ENCODE peak calls at places on chromosomes 4 and X, in four cellular contexts. Y is fibroblast of lung, P is A549, G is cardiac muscle cell. Q is an unnamed sample.

GRCh38 chrX:11423362-11423818 is 130.2 kb downstream of the AMELX start:
- DNase-seq in G (no peak), Y (peak), P (no peak), Q (no peak)

GRCh38 chr4:111595456-111595855 is 549.8 kb upstream of the FAM241A start:
- DNase-seq in P (no peak), Y (no peak), G (no peak), Q (no peak)

GRCh38 chr4:79042079-79042674 is 102.9 kb upstream of the PAQR3 start:
- DNase-seq in G (peak), Y (peak), P (no peak), Q (peak)

GRCh38 chr4:20464381-20464780 is 212.7 kb downstream of the SLIT2 start:
- DNase-seq in P (no peak), Y (peak), G (no peak), Q (peak)

GRCh38 chr4:37895271-37895670 is 4.4 kb downstream of the TBC1D1 start:
- DNase-seq in Y (no peak), P (no peak), G (no peak), Q (no peak)

GRCh38 chr4:154491731-154492249 is at the start of gene DCHS2:
- DNase-seq in Y (no peak), P (peak), G (peak), Q (peak)

GRCh38 chr4:147865926-147866325 is 134.0 kb downstream of the ARHGAP10 start:
- DNase-seq in P (no peak), G (no peak), Y (peak), Q (no peak)

GRCh38 chrX:39163585-39163984 is 362.3 kb downstream of the MID1IP1 start:
- DNase-seq in P (no peak), G (no peak), Y (no peak), Q (no peak)

GRCh38 chrX:20442597-20442996 is 175.9 kb upstream of the RPS6KA3 start:
- DNase-seq in P (peak), G (peak), Y (peak), Q (peak)

GRCh38 chr4:100641326-100641725 is 123.5 kb upstream of the EMCN start:
- DNase-seq in G (no peak), P (no peak), Y (no peak), Q (no peak)

GRCh38 chrX:68059469-68059868 is 373.8 kb downstream of the OPHN1 start:
- DNase-seq in Y (no peak), G (no peak), P (no peak), Q (no peak)

GRCh38 chr4:26323807-26324206 is 3.0 kb downstream of the RBPJ start:
- DNase-seq in Y (peak), G (no peak), P (no peak), Q (no peak)

GRCh38 chrX:13937370-13938052 is 92.2 kb downstream of the GEMIN8 start:
- DNase-seq in G (peak), Y (peak), P (no peak), Q (peak)

GRCh38 chr4:12612866-12613265 is 871.3 kb downstream of the RAB28 start:
- DNase-seq in G (no peak), Y (no peak), P (no peak), Q (no peak)

GRCh38 chr4:26525751-26526150 is 35.5 kb upstream of the CCKAR start:
- DNase-seq in Y (no peak), P (no peak), G (no peak), Q (peak)

GRCh38 chrX:150517303-150517896 is 51.0 kb upstream of the MTM1 start:
- DNase-seq in P (no peak), G (no peak), Y (peak), Q (no peak)

GRCh38 chr4:122099896-122100295 is 52.2 kb upstream of the BLTP1 start:
- DNase-seq in P (no peak), G (no peak), Y (peak), Q (no peak)

GRCh38 chrX:55489315-55490009 is at the start of gene USP51:
- DNase-seq in P (peak), G (peak), Y (peak), Q (no peak)

GRCh38 chrX:134753185-134754008 is 95.1 kb upstream of the PLAC1 start:
- DNase-seq in P (peak), G (no peak), Y (peak), Q (peak)

GRCh38 chrX:107729558-107730297 is 45.9 kb downstream of the TSC22D3 start:
- DNase-seq in G (peak), P (no peak), Y (no peak), Q (no peak)

GRCh38 chrX:72572248-72573157 is at the start of gene HDAC8:
- DNase-seq in P (peak), Y (peak), G (peak), Q (peak)

GRCh38 chr4:105909699-105910340 is 14.5 kb downstream of the NPNT start:
- DNase-seq in G (peak), Y (peak), P (peak), Q (peak)

GRCh38 chr4:99855677-99856076 is 38.5 kb downstream of the LAMTOR3 start:
- DNase-seq in P (no peak), G (no peak), Y (peak), Q (no peak)

GRCh38 chrX:55163171-55163570 is 57.0 kb upstream of the PAGE5 start:
- DNase-seq in Y (no peak), P (no peak), G (no peak), Q (no peak)

GRCh38 chr4:71186566-71187398 is 152.0 kb upstream of the SLC4A4 start:
- DNase-seq in Y (peak), P (peak), G (peak), Q (peak)

GRCh38 chr4:185847352-185848078 is 35.5 kb upstream of the SORBS2 start:
- DNase-seq in Y (peak), G (peak), P (peak), Q (peak)

GRCh38 chr4:126230244-126230643 is 915.5 kb downstream of the FAT4 start:
- DNase-seq in G (no peak), Y (no peak), P (no peak), Q (no peak)

GRCh38 chrX:85065512-85066198 is 62.0 kb downstream of the APOOL start:
- DNase-seq in Y (no peak), G (no peak), P (no peak), Q (no peak)

GRCh38 chr4:90318208-90318607 is 191.0 kb downstream of the CCSER1 start:
- DNase-seq in G (no peak), Y (peak), P (no peak), Q (peak)

GRCh38 chr4:48939785-48940184 is 33.2 kb upstream of the OCIAD2 start:
- DNase-seq in G (no peak), P (peak), Y (peak), Q (peak)

GRCh38 chr4:32172761-32173160 is 1452.6 kb downstream of the PCDH7 start:
- DNase-seq in Y (peak), G (no peak), P (no peak), Q (peak)

GRCh38 chr4:168744021-168744420 is 247.2 kb downstream of the PALLD start:
- DNase-seq in P (peak), G (no peak), Y (no peak), Q (no peak)

GRCh38 chr4:140641789-140642439 is 73.2 kb upstream of the UCP1 start:
- DNase-seq in G (no peak), Y (peak), P (no peak), Q (no peak)

GRCh38 chr4:87037921-87038320 is 103.1 kb downstream of the AFF1 start:
- DNase-seq in G (no peak), P (no peak), Y (no peak), Q (no peak)

GRCh38 chr4:140448162-140448561 is 20.7 kb upstream of the CLGN start:
- DNase-seq in G (no peak), P (no peak), Y (peak), Q (no peak)

GRCh38 chrX:118530537-118530936 is 34.9 kb downstream of the DOCK11 start:
- DNase-seq in Y (peak), G (no peak), P (no peak), Q (no peak)

GRCh38 chr4:61201562-61202099 is 1.5 kb downstream of the ADGRL3 start:
- DNase-seq in Y (peak), G (peak), P (no peak), Q (peak)

GRCh38 chr4:169312690-169313422 is 42.1 kb upstream of the SH3RF1 start:
- DNase-seq in G (no peak), P (no peak), Y (no peak), Q (no peak)

GRCh38 chrX:126165401-126165720 is 728 bp downstream of the DCAF12L2 start:
- DNase-seq in G (no peak), P (no peak), Y (no peak), Q (no peak)

GRCh38 chr4:48016141-48017107 is at the start of the genes CNGA1 and NIPAL1:
- DNase-seq in P (peak), G (peak), Y (peak), Q (peak)

GRCh38 chr4:133156556-133156955 is 7.5 kb downstream of the PCDH10 start:
- DNase-seq in P (no peak), Y (no peak), G (no peak), Q (no peak)
- H3K27ac ChIP-seq in P (no peak), Y (no peak), G (no peak), Q (no peak)

GRCh38 chr4:1255699-1256098 is 6.8 kb upstream of the CTBP1 start:
- DNase-seq in G (no peak), P (no peak), Y (no peak), Q (no peak)

GRCh38 chr4:1261107-1261928 is 12.4 kb upstream of the CTBP1 start:
- DNase-seq in G (no peak), Y (no peak), P (no peak), Q (no peak)

GRCh38 chr4:1260418-1261106 is 11.6 kb upstream of the CTBP1 start:
- DNase-seq in P (no peak), G (no peak), Y (no peak), Q (no peak)

GRCh38 chr4:1259966-1260365 is 11.0 kb upstream of the CTBP1 start:
- DNase-seq in G (no peak), Y (no peak), P (no peak), Q (no peak)

GRCh38 chr4:1258457-1258856 is 9.5 kb upstream of the CTBP1 start:
- DNase-seq in Y (no peak), P (no peak), G (no peak), Q (no peak)
- TF ChIP-seq CTCF in Y (no peak), P (no peak), G (no peak), Q (no peak)

GRCh38 chr4:8198206-8198905 is 734 bp upstream of the SH3TC1 start:
- DNase-seq in P (no peak), Y (no peak), G (no peak), Q (peak)
- H3K27ac ChIP-seq in P (peak), Y (no peak), G (no peak), Q (peak)

DNA sequence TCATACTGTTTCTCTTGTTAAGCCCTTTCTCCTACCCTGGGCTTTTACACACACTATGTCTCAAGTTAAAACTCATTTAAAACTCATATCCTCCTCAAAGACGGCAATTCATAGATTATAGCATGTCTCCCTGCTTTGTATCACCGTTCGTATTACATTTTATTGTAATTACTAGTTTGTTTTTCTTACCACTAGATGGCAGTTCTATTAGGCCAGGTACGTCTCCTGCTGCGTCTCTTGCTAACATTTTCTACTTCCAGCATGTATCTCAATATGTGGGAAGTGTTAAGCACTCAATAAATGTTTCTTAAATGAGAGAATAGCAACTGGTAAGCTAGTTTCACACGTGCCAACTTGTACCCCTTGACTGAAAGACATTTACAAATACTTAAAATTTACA is 450.3 kb upstream of the PCDH7 start:
- DNase-seq in Y (no peak), P (no peak), G (peak), Q (no peak)
- TF ChIP-seq CTCF in Y (no peak), P (peak), G (no peak), Q (peak)

GRCh38 chrX:40736170-40736505 is 796 bp upstream of the MED14 start:
- DNase-seq in Y (no peak), G (no peak), P (no peak), Q (no peak)
- H3K27ac ChIP-seq in Y (peak), G (peak), P (peak), Q (peak)

GRCh38 chr4:6087669-6088068 is 69.4 kb upstream of the C4orf50 start:
- DNase-seq in G (peak), P (peak), Y (no peak), Q (peak)
- TF ChIP-seq CTCF in G (peak), P (peak), Y (no peak), Q (peak)

Q was measured in RWPE1.